ENCODE peak calls at places on chromosomes 7 and 10, in seven cellular contexts. One of them, this sample, is unnamed. For H3K4me1, the result is how much of the 10 kb centered on the place peaks cover.

GRCh38 chr10:122161795-122162194 is 109.3 kb upstream of the BTBD16 start:
- DNase-seq in CD8-positive, alpha-beta memory T cell: no peak
- DNase-seq in lung: no peak
- DNase-seq in ovary: no peak
- DNase-seq in SJSA1: no peak
- DNase-seq in right lobe of liver: no peak
- DNase-seq in CD4-positive, CD25-positive, alpha-beta regulatory T cell: no peak
- DNase-seq in this sample: peak

GRCh38 chr7:115066050-115066449 is 144.2 kb downstream of the MDFIC start:
- DNase-seq in CD8-positive, alpha-beta memory T cell: no peak
- DNase-seq in lung: no peak
- DNase-seq in ovary: no peak
- DNase-seq in SJSA1: no peak
- DNase-seq in right lobe of liver: no peak
- DNase-seq in CD4-positive, CD25-positive, alpha-beta regulatory T cell: no peak
- DNase-seq in this sample: no peak

GRCh38 chr7:34087892-34088891 is 182.9 kb downstream of the BMPER start:
- DNase-seq in CD8-positive, alpha-beta memory T cell: no peak
- DNase-seq in lung: no peak
- DNase-seq in ovary: no peak
- DNase-seq in SJSA1: peak
- DNase-seq in right lobe of liver: no peak
- DNase-seq in CD4-positive, CD25-positive, alpha-beta regulatory T cell: no peak
- DNase-seq in this sample: no peak

GRCh38 chr7:2201128-2201527 is 31.6 kb downstream of the MAD1L1 start:
- DNase-seq in CD8-positive, alpha-beta memory T cell: no peak
- DNase-seq in lung: no peak
- DNase-seq in ovary: no peak
- DNase-seq in SJSA1: no peak
- DNase-seq in right lobe of liver: peak
- DNase-seq in CD4-positive, CD25-positive, alpha-beta regulatory T cell: no peak
- DNase-seq in this sample: no peak

GRCh38 chr7:16265863-16266458 is 155.4 kb downstream of the CRPPA start:
- DNase-seq in CD8-positive, alpha-beta memory T cell: no peak
- DNase-seq in lung: no peak
- DNase-seq in ovary: no peak
- DNase-seq in SJSA1: no peak
- DNase-seq in right lobe of liver: no peak
- DNase-seq in CD4-positive, CD25-positive, alpha-beta regulatory T cell: no peak
- DNase-seq in this sample: no peak

GRCh38 chr7:11450246-11450645 is 381.8 kb downstream of the THSD7A start:
- DNase-seq in CD8-positive, alpha-beta memory T cell: no peak
- DNase-seq in lung: no peak
- DNase-seq in ovary: no peak
- DNase-seq in SJSA1: no peak
- DNase-seq in right lobe of liver: no peak
- DNase-seq in CD4-positive, CD25-positive, alpha-beta regulatory T cell: no peak
- DNase-seq in this sample: no peak

GRCh38 chr10:43128958-43129706 is 9.1 kb upstream of the CSGALNACT2 start:
- DNase-seq in CD8-positive, alpha-beta memory T cell: no peak
- DNase-seq in lung: peak
- DNase-seq in ovary: no peak
- DNase-seq in SJSA1: peak
- DNase-seq in right lobe of liver: peak
- DNase-seq in CD4-positive, CD25-positive, alpha-beta regulatory T cell: no peak
- DNase-seq in this sample: no peak

GRCh38 chr7:128878226-128879105 is 15.8 kb downstream of the ATP6V1F start:
- DNase-seq in CD8-positive, alpha-beta memory T cell: no peak
- DNase-seq in lung: no peak
- DNase-seq in ovary: peak
- DNase-seq in SJSA1: no peak
- DNase-seq in right lobe of liver: no peak
- DNase-seq in CD4-positive, CD25-positive, alpha-beta regulatory T cell: no peak
- DNase-seq in this sample: peak

GRCh38 chr7:151082151-151083070 is 882 bp downstream of the TMUB1 start:
- DNase-seq in CD8-positive, alpha-beta memory T cell: no peak
- DNase-seq in lung: no peak
- DNase-seq in ovary: peak
- DNase-seq in SJSA1: no peak
- DNase-seq in right lobe of liver: peak
- DNase-seq in CD4-positive, CD25-positive, alpha-beta regulatory T cell: no peak
- DNase-seq in this sample: peak

GRCh38 chr10:100879741-100880360 is 32.9 kb upstream of the SLF2 start:
- DNase-seq in CD8-positive, alpha-beta memory T cell: no peak
- DNase-seq in lung: no peak
- DNase-seq in ovary: no peak
- DNase-seq in SJSA1: no peak
- DNase-seq in right lobe of liver: peak
- DNase-seq in CD4-positive, CD25-positive, alpha-beta regulatory T cell: no peak
- DNase-seq in this sample: no peak

GRCh38 chr7:41425926-41426325 is 277.0 kb downstream of the INHBA start:
- DNase-seq in CD8-positive, alpha-beta memory T cell: no peak
- DNase-seq in lung: no peak
- DNase-seq in ovary: no peak
- DNase-seq in SJSA1: peak
- DNase-seq in right lobe of liver: no peak
- DNase-seq in CD4-positive, CD25-positive, alpha-beta regulatory T cell: no peak
- DNase-seq in this sample: no peak

GRCh38 chr10:121312582-121312981 is 285.7 kb downstream of the FGFR2 start:
- DNase-seq in CD8-positive, alpha-beta memory T cell: no peak
- DNase-seq in lung: no peak
- DNase-seq in ovary: no peak
- DNase-seq in SJSA1: no peak
- DNase-seq in right lobe of liver: no peak
- DNase-seq in CD4-positive, CD25-positive, alpha-beta regulatory T cell: no peak
- DNase-seq in this sample: no peak

GRCh38 chr10:21424511-21424910 is 101.0 kb downstream of the SKIDA1 start:
- DNase-seq in CD8-positive, alpha-beta memory T cell: no peak
- DNase-seq in lung: no peak
- DNase-seq in ovary: no peak
- DNase-seq in SJSA1: no peak
- DNase-seq in right lobe of liver: no peak
- DNase-seq in CD4-positive, CD25-positive, alpha-beta regulatory T cell: no peak
- DNase-seq in this sample: no peak

GRCh38 chr7:6436385-6436685 is 11.4 kb downstream of the DAGLB start:
- DNase-seq in CD8-positive, alpha-beta memory T cell: no peak
- DNase-seq in lung: no peak
- DNase-seq in ovary: no peak
- DNase-seq in SJSA1: no peak
- DNase-seq in right lobe of liver: no peak
- DNase-seq in CD4-positive, CD25-positive, alpha-beta regulatory T cell: peak
- DNase-seq in this sample: no peak

GRCh38 chr7:47470567-47471357 is 111.1 kb downstream of the TNS3 start:
- DNase-seq in CD8-positive, alpha-beta memory T cell: no peak
- DNase-seq in lung: no peak
- DNase-seq in ovary: no peak
- DNase-seq in SJSA1: no peak
- DNase-seq in right lobe of liver: peak
- DNase-seq in CD4-positive, CD25-positive, alpha-beta regulatory T cell: no peak
- DNase-seq in this sample: no peak

GRCh38 chr7:1040790-1041189 is 3.6 kb upstream of the GPR146 start:
- DNase-seq in CD8-positive, alpha-beta memory T cell: no peak
- DNase-seq in lung: no peak
- DNase-seq in ovary: peak
- DNase-seq in SJSA1: peak
- DNase-seq in right lobe of liver: no peak
- DNase-seq in CD4-positive, CD25-positive, alpha-beta regulatory T cell: no peak
- DNase-seq in this sample: peak

GRCh38 chr10:2890093-2890492 is 177.3 kb upstream of the PFKP start:
- DNase-seq in CD8-positive, alpha-beta memory T cell: no peak
- DNase-seq in lung: no peak
- DNase-seq in ovary: no peak
- DNase-seq in SJSA1: no peak
- DNase-seq in right lobe of liver: no peak
- DNase-seq in CD4-positive, CD25-positive, alpha-beta regulatory T cell: no peak
- DNase-seq in this sample: no peak

GRCh38 chr7:138267934-138268333 is 191.7 kb downstream of the AKR1D1 start:
- DNase-seq in CD8-positive, alpha-beta memory T cell: no peak
- DNase-seq in lung: no peak
- DNase-seq in ovary: no peak
- DNase-seq in SJSA1: no peak
- DNase-seq in right lobe of liver: no peak
- DNase-seq in CD4-positive, CD25-positive, alpha-beta regulatory T cell: no peak
- DNase-seq in this sample: no peak

GRCh38 chr10:103668351-103669242 is 175.1 kb downstream of the NEURL1 start:
- DNase-seq in CD8-positive, alpha-beta memory T cell: no peak
- DNase-seq in lung: peak
- DNase-seq in ovary: peak
- DNase-seq in SJSA1: no peak
- DNase-seq in right lobe of liver: no peak
- DNase-seq in CD4-positive, CD25-positive, alpha-beta regulatory T cell: no peak
- DNase-seq in this sample: peak

GRCh38 chr10:105073999-105074398 is 432.9 kb downstream of the SORCS3 start:
- DNase-seq in CD8-positive, alpha-beta memory T cell: no peak
- DNase-seq in lung: no peak
- DNase-seq in ovary: no peak
- DNase-seq in SJSA1: no peak
- DNase-seq in right lobe of liver: no peak
- DNase-seq in CD4-positive, CD25-positive, alpha-beta regulatory T cell: no peak
- DNase-seq in this sample: no peak

GRCh38 chr7:90568213-90568612 is 27.9 kb upstream of the CDK14 start:
- DNase-seq in CD8-positive, alpha-beta memory T cell: no peak
- DNase-seq in lung: no peak
- DNase-seq in ovary: no peak
- DNase-seq in SJSA1: no peak
- DNase-seq in right lobe of liver: no peak
- DNase-seq in CD4-positive, CD25-positive, alpha-beta regulatory T cell: no peak
- DNase-seq in this sample: no peak

GRCh38 chr10:94334857-94335256 is 27.9 kb downstream of the NOC3L start:
- DNase-seq in CD8-positive, alpha-beta memory T cell: no peak
- DNase-seq in lung: no peak
- DNase-seq in ovary: no peak
- DNase-seq in SJSA1: no peak
- DNase-seq in right lobe of liver: no peak
- DNase-seq in CD4-positive, CD25-positive, alpha-beta regulatory T cell: no peak
- DNase-seq in this sample: no peak

GRCh38 chr7:137335814-137336213 is 7.7 kb downstream of the PTN start:
- DNase-seq in CD8-positive, alpha-beta memory T cell: no peak
- DNase-seq in lung: no peak
- DNase-seq in ovary: no peak
- DNase-seq in SJSA1: no peak
- DNase-seq in right lobe of liver: no peak
- DNase-seq in CD4-positive, CD25-positive, alpha-beta regulatory T cell: no peak
- DNase-seq in this sample: no peak

GRCh38 chr7:133984023-133984422 is 143.1 kb upstream of the LRGUK start:
- DNase-seq in CD8-positive, alpha-beta memory T cell: no peak
- DNase-seq in lung: no peak
- DNase-seq in ovary: no peak
- DNase-seq in SJSA1: no peak
- DNase-seq in right lobe of liver: no peak
- DNase-seq in CD4-positive, CD25-positive, alpha-beta regulatory T cell: no peak
- DNase-seq in this sample: no peak

GRCh38 chr10:49107111-49107889 is 8.0 kb downstream of the VSTM4 start:
- DNase-seq in CD8-positive, alpha-beta memory T cell: no peak
- DNase-seq in lung: peak
- DNase-seq in ovary: no peak
- DNase-seq in SJSA1: no peak
- DNase-seq in right lobe of liver: peak
- DNase-seq in CD4-positive, CD25-positive, alpha-beta regulatory T cell: no peak
- DNase-seq in this sample: no peak

GRCh38 chr7:69962856-69963149 is 364.5 kb downstream of the AUTS2 start:
- DNase-seq in CD8-positive, alpha-beta memory T cell: no peak
- DNase-seq in lung: no peak
- DNase-seq in ovary: no peak
- DNase-seq in SJSA1: no peak
- DNase-seq in right lobe of liver: no peak
- DNase-seq in CD4-positive, CD25-positive, alpha-beta regulatory T cell: no peak
- DNase-seq in this sample: no peak
- H3K27ac ChIP-seq in CD8-positive, alpha-beta memory T cell: no peak
- H3K27ac ChIP-seq in lung: no peak
- H3K27ac ChIP-seq in ovary: no peak
- H3K27ac ChIP-seq in SJSA1: no peak
- H3K27ac ChIP-seq in right lobe of liver: no peak
- H3K27ac ChIP-seq in CD4-positive, CD25-positive, alpha-beta regulatory T cell: no peak
- H3K27ac ChIP-seq in this sample: no peak

GRCh38 chr7:120452665-120453064 is 179.7 kb downstream of the KCND2 start:
- DNase-seq in CD8-positive, alpha-beta memory T cell: no peak
- DNase-seq in lung: no peak
- DNase-seq in ovary: no peak
- DNase-seq in SJSA1: no peak
- DNase-seq in right lobe of liver: no peak
- DNase-seq in CD4-positive, CD25-positive, alpha-beta regulatory T cell: no peak
- DNase-seq in this sample: no peak
- H3K4me1 ChIP-seq in CD8-positive, alpha-beta memory T cell: under half
- H3K4me1 ChIP-seq in lung: under half
- H3K4me1 ChIP-seq in ovary: under half
- H3K4me1 ChIP-seq in SJSA1: under half
- H3K4me1 ChIP-seq in right lobe of liver: under half
- H3K4me1 ChIP-seq in CD4-positive, CD25-positive, alpha-beta regulatory T cell: under half
- H3K4me1 ChIP-seq in this sample: under half

DNA sequence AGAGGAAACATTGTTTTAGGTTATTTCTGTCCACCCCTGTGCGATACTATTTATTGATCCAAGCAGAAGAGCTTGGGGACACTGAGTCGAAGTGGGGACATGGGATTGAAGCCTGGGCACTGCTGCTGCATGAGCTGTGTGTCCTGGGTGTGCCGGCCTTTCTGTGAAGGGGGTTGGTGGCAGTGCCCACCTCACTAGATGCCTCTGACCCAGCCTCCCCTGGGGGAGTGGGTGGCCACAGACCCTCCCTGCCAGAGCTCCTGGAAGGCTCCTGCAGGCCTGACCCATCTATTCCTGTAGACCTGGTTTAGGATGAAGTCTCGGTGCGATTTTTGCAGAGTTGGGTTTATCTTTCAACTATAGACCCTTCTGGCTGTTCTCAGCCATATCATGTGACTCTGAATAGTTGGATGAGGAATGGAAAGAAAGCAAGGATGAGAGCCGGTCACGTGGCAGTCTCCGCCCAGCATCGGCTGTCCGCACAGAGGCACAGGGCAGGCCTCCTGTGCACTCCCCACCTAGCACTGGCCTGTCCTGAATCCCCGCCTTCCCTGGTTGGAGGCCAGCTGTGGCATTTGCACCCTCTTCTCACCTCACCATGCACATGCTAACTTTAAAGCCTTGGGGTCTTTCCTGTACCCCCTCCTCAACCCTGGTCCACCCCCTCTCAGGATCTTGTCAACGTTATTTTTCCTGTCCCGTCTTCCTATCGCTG is 17.6 kb upstream of the SH2D4B start:
- DNase-seq in CD8-positive, alpha-beta memory T cell: no peak
- DNase-seq in lung: no peak
- DNase-seq in ovary: no peak
- DNase-seq in SJSA1: no peak
- DNase-seq in right lobe of liver: no peak
- DNase-seq in CD4-positive, CD25-positive, alpha-beta regulatory T cell: no peak
- DNase-seq in this sample: peak
- H3K27ac ChIP-seq in CD8-positive, alpha-beta memory T cell: no peak
- H3K27ac ChIP-seq in lung: no peak
- H3K27ac ChIP-seq in ovary: no peak
- H3K27ac ChIP-seq in SJSA1: no peak
- H3K27ac ChIP-seq in right lobe of liver: no peak
- H3K27ac ChIP-seq in CD4-positive, CD25-positive, alpha-beta regulatory T cell: no peak
- H3K27ac ChIP-seq in this sample: no peak

DNA sequence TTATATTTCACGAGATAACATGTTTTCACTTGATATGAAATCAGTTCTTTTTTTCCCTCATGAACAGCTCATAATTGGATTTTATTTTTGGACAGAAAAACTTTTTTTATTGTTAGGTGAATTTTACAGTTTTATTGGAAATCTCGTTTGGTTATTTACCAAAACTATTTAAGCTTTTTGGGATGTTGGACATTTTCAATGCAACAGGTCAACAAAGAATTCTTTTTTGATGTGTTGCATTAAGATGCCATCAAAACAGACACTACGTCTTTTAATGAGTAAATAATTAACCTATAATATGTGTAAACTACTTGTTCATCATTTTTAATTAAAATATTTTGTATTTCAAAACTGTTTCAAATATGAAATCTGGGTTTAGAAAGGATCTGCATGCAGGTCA is 5.3 kb downstream of the KMT2E start:
- DNase-seq in CD8-positive, alpha-beta memory T cell: no peak
- DNase-seq in lung: no peak
- DNase-seq in ovary: no peak
- DNase-seq in SJSA1: no peak
- DNase-seq in right lobe of liver: no peak
- DNase-seq in CD4-positive, CD25-positive, alpha-beta regulatory T cell: no peak
- DNase-seq in this sample: no peak
- H3K4me1 ChIP-seq in CD8-positive, alpha-beta memory T cell: half or more
- H3K4me1 ChIP-seq in lung: under half
- H3K4me1 ChIP-seq in ovary: under half
- H3K4me1 ChIP-seq in SJSA1: under half
- H3K4me1 ChIP-seq in right lobe of liver: under half
- H3K4me1 ChIP-seq in CD4-positive, CD25-positive, alpha-beta regulatory T cell: half or more
- H3K4me1 ChIP-seq in this sample: under half